ENCODE peak calls at places on chromosomes 12 and 14, in eight cellular contexts. M, F, W, X, S, D, L and P are unnamed samples.

GRCh38 chr12:53990311-53991076 is 5.5 kb downstream of the HOXC10 start:
- DNase-seq in S (no peak), X (no peak), F (no peak), L (no peak), W (no peak), D (no peak), M (no peak), P (no peak)

GRCh38 chr12:100026241-100026640 is 41.5 kb upstream of the ANKS1B start:
- DNase-seq in X (no peak), S (no peak), M (no peak), D (no peak), F (no peak), L (no peak), W (no peak), P (no peak)

GRCh38 chr12:74794522-74794921 is 256.9 kb downstream of the ATXN7L3B start:
- DNase-seq in F (no peak), X (no peak), S (no peak), M (no peak), W (no peak), D (no peak), L (no peak), P (no peak)

GRCh38 chr14:24366664-24367505 is 1.1 kb upstream of the NFATC4 start:
- DNase-seq in D (peak), M (peak), X (no peak), S (peak), F (peak), W (peak), L (peak), P (peak)

GRCh38 chr14:49970474-49971147 is 77.7 kb downstream of the ARF6 start:
- DNase-seq in F (no peak), W (peak), M (no peak), X (no peak), S (no peak), L (no peak), D (no peak), P (peak)

GRCh38 chr14:73460691-73461127 is 2.4 kb upstream of the NUMB start:
- DNase-seq in W (peak), F (no peak), X (no peak), D (no peak), L (no peak), S (no peak), M (no peak), P (peak)

GRCh38 chr12:122866379-122866778 is 29.5 kb downstream of the VPS37B start:
- DNase-seq in S (peak), F (no peak), D (no peak), W (no peak), X (no peak), L (no peak), M (no peak), P (no peak)

GRCh38 chr12:124679533-124680371 is 112.3 kb upstream of the NCOR2 start:
- DNase-seq in X (no peak), D (no peak), L (no peak), S (peak), F (no peak), W (no peak), M (peak), P (no peak)

GRCh38 chr14:96275182-96276112 is 19.4 kb downstream of the BDKRB1 start:
- DNase-seq in D (peak), L (peak), S (peak), X (peak), F (peak), M (peak), W (peak), P (peak)

GRCh38 chr14:91170504-91171121 is 56.7 kb downstream of the DGLUCY start:
- DNase-seq in X (no peak), M (peak), W (peak), D (no peak), S (peak), L (no peak), F (no peak), P (no peak)

GRCh38 chr14:104353921-104354701 is 215.7 kb downstream of the KIF26A start:
- DNase-seq in S (peak), L (peak), F (no peak), D (no peak), M (no peak), W (no peak), X (no peak), P (no peak)

GRCh38 chr14:21264025-21264801 is 5.0 kb downstream of the HNRNPC start:
- DNase-seq in S (no peak), F (peak), L (no peak), X (no peak), W (peak), D (no peak), M (no peak), P (no peak)

GRCh38 chr12:112905451-112906089 is 1.2 kb upstream of the OAS1 start:
- DNase-seq in F (no peak), X (no peak), W (no peak), L (no peak), M (peak), D (no peak), S (no peak), P (no peak)

GRCh38 chr14:68785817-68786490 is 6.9 kb downstream of the ZFP36L1 start:
- DNase-seq in M (peak), D (peak), S (peak), X (no peak), F (no peak), L (no peak), W (peak), P (no peak)

GRCh38 chr14:102525213-102526143 is 15.9 kb upstream of the ANKRD9 start:
- DNase-seq in M (peak), X (no peak), S (no peak), W (peak), F (no peak), D (no peak), L (no peak), P (peak)

GRCh38 chr14:54221432-54221803 is 175.4 kb upstream of the CDKN3 start:
- DNase-seq in X (no peak), W (no peak), D (no peak), M (no peak), S (no peak), L (no peak), F (peak), P (no peak)

GRCh38 chr12:104478396-104479140 is 21.8 kb downstream of the CHST11 start:
- DNase-seq in M (no peak), L (no peak), S (no peak), X (no peak), D (no peak), F (peak), W (no peak), P (no peak)

GRCh38 chr12:19066471-19067001 is 63.0 kb upstream of the PLEKHA5 start:
- DNase-seq in M (peak), X (no peak), S (no peak), L (no peak), D (no peak), W (no peak), F (no peak), P (no peak)

GRCh38 chr14:36820111-36820709 is 158.6 kb downstream of the PAX9 start:
- DNase-seq in S (no peak), M (no peak), D (no peak), X (no peak), L (no peak), F (no peak), W (no peak), P (no peak)

GRCh38 chr14:91021115-91021514 is 39.3 kb downstream of the RPS6KA5 start:
- DNase-seq in S (no peak), F (no peak), M (no peak), X (no peak), W (no peak), D (no peak), L (no peak), P (no peak)

GRCh38 chr12:95593266-95593871 is 42.1 kb upstream of the USP44 start:
- DNase-seq in M (peak), D (no peak), W (peak), L (no peak), S (no peak), X (no peak), F (no peak), P (no peak)

GRCh38 chr12:42935756-42936155 is 346.2 kb upstream of the PRICKLE1 start:
- DNase-seq in W (no peak), M (no peak), S (no peak), D (no peak), X (no peak), F (no peak), L (no peak), P (no peak)

GRCh38 chr14:105495990-105496830 is 5.2 kb downstream of the TEDC1 start:
- DNase-seq in D (no peak), F (no peak), W (no peak), M (no peak), L (peak), S (peak), X (no peak), P (no peak)

GRCh38 chr12:105485321-105485910 is 154.9 kb downstream of the C12orf75 start:
- DNase-seq in X (no peak), W (peak), S (no peak), L (no peak), M (peak), D (no peak), F (no peak), P (no peak)

GRCh38 chr14:101134161-101134631 is 230.7 kb upstream of the RTL1 start:
- DNase-seq in F (no peak), L (peak), X (no peak), D (no peak), M (peak), W (no peak), S (no peak), P (no peak)

GRCh38 chr14:90239139-90239538 is 17.2 kb upstream of the PSMC1 start:
- DNase-seq in S (no peak), F (no peak), M (no peak), D (no peak), W (peak), L (no peak), X (no peak), P (no peak)

GRCh38 chr14:105064721-105065143 is 498 bp downstream of the GPR132 start:
- DNase-seq in S (peak), L (peak), X (no peak), W (peak), M (peak), F (no peak), D (no peak), P (no peak)

GRCh38 chr12:95554532-95555071 is 3.3 kb upstream of the USP44 start:
- DNase-seq in S (no peak), X (no peak), W (no peak), M (no peak), F (no peak), D (no peak), L (no peak), P (no peak)

GRCh38 chr12:19778111-19778688 is 338.9 kb downstream of the AEBP2 start:
- DNase-seq in D (no peak), W (peak), M (no peak), L (no peak), F (no peak), X (no peak), S (no peak), P (no peak)

GRCh38 chr12:85823436-85824179 is 12.6 kb downstream of the RASSF9 start:
- DNase-seq in L (no peak), D (no peak), W (peak), F (no peak), S (no peak), M (no peak), X (no peak), P (no peak)

GRCh38 chr12:42094277-42094676 is 50.4 kb downstream of the GXYLT1 start:
- DNase-seq in L (peak), W (peak), X (no peak), D (no peak), S (no peak), F (no peak), M (no peak), P (no peak)

GRCh38 chr14:54901380-54902142 is 1.1 kb downstream of the GCH1 start:
- DNase-seq in M (peak), D (peak), L (no peak), X (no peak), S (peak), W (no peak), F (no peak), P (no peak)

GRCh38 chr14:61264022-61264571 is 17.0 kb downstream of the TMEM30B start:
- DNase-seq in W (no peak), F (no peak), X (no peak), D (no peak), S (no peak), M (no peak), L (no peak), P (no peak)

GRCh38 chr14:38210587-38211257 is 3.0 kb downstream of the SSTR1 start:
- DNase-seq in W (peak), X (no peak), F (peak), S (peak), M (peak), L (no peak), D (no peak), P (no peak)